ENCODE peak calls at places on chromosome 5, in eight cellular contexts. Q is astrocyte, A is RWPE1, F is Right ventricle myocardium superior, N is NCI-H2029, P is Calu3, C is nucleus accumbens, Y is AG08396. W is an unnamed sample.

GRCh38 chr5:88251048-88251711 is 17.5 kb downstream of the TMEM161B start:
- DNase-seq in Q (peak), F (no peak), A (no peak), Y (no peak), N (no peak), P (no peak), C (no peak), W (no peak)

GRCh38 chr5:172954751-172955159 is 4.5 kb upstream of the RPL26L1 start:
- DNase-seq in Q (no peak), C (no peak), Y (no peak), A (no peak), P (no peak), F (no peak), N (no peak), W (no peak)

GRCh38 chr5:2219149-2219776 is 336.5 kb upstream of the IRX4 start:
- DNase-seq in Q (no peak), F (no peak), P (no peak), Y (no peak), N (no peak), A (no peak), C (no peak), W (no peak)

GRCh38 chr5:1214936-1215220 is 10.3 kb upstream of the SLC6A18 start:
- DNase-seq in Y (no peak), P (no peak), F (peak), A (no peak), Q (no peak), N (no peak), C (no peak), W (no peak)

GRCh38 chr5:103480246-103480645 is 82.3 kb downstream of the NUDT12 start:
- DNase-seq in F (no peak), Y (no peak), C (no peak), A (no peak), P (no peak), Q (no peak), N (no peak), W (no peak)

GRCh38 chr5:4203146-4203545 is 607.5 kb downstream of the IRX1 start:
- DNase-seq in Q (no peak), Y (no peak), N (no peak), P (no peak), C (no peak), A (no peak), F (no peak), W (no peak)

GRCh38 chr5:158819840-158820620 is 279.7 kb downstream of the EBF1 start:
- DNase-seq in P (no peak), C (no peak), Y (no peak), N (no peak), F (no peak), A (peak), Q (peak), W (peak)

GRCh38 chr5:113047234-113047633 is 70.6 kb downstream of the DCP2 start:
- DNase-seq in A (peak), N (no peak), Q (peak), Y (no peak), P (peak), F (no peak), C (no peak), W (no peak)

GRCh38 chr5:89849819-89850515 is 559.6 kb downstream of the CETN3 start:
- DNase-seq in C (no peak), N (no peak), P (no peak), F (no peak), Q (peak), Y (no peak), A (no peak), W (no peak)

GRCh38 chr5:157463081-157463480 is 3.1 kb downstream of the NIPAL4 start:
- DNase-seq in Y (no peak), P (no peak), F (no peak), A (no peak), Q (peak), C (no peak), N (no peak), W (no peak)

GRCh38 chr5:134436523-134437339 is 25.1 kb upstream of the CDKN2AIPNL start:
- DNase-seq in Q (peak), F (peak), P (peak), N (peak), A (peak), C (no peak), Y (peak), W (peak)

GRCh38 chr5:119453045-119453383 is 717 bp downstream of the HSD17B4 start:
- DNase-seq in P (no peak), Q (peak), Y (peak), N (peak), C (no peak), F (no peak), A (peak), W (no peak)

GRCh38 chr5:135319928-135320606 is 79.0 kb downstream of the MACROH2A1 start:
- DNase-seq in F (no peak), Q (no peak), C (no peak), P (no peak), A (no peak), N (no peak), Y (no peak), W (no peak)

GRCh38 chr5:66991746-66992145 is 204.9 kb downstream of the CD180 start:
- DNase-seq in Y (no peak), F (no peak), A (no peak), P (no peak), Q (no peak), C (no peak), N (no peak), W (no peak)